ENCODE peak calls at places on chromosomes 13 and 19, in five cellular contexts. One of them, this sample, is unnamed.

GRCh38 chr13:66994498-66995365 is 235.4 kb downstream of the PCDH9 start:
- DNase-seq in CD4-positive, alpha-beta T cell: no peak
- DNase-seq in AG04450: no peak
- DNase-seq in heart left ventricle: no peak
- DNase-seq in epithelial cell of esophagus: no peak
- DNase-seq in this sample: no peak

GRCh38 chr19:14555918-14556661 is 15.8 kb downstream of the NDUFB7 start:
- DNase-seq in CD4-positive, alpha-beta T cell: no peak
- DNase-seq in heart left ventricle: no peak
- DNase-seq in epithelial cell of esophagus: peak; percentile 65
- DNase-seq in AG04450: no peak
- DNase-seq in this sample: no peak

GRCh38 chr13:75384881-75385707 is 96.9 kb downstream of the TBC1D4 start:
- DNase-seq in heart left ventricle: no peak
- DNase-seq in epithelial cell of esophagus: no peak
- DNase-seq in CD4-positive, alpha-beta T cell: no peak
- DNase-seq in AG04450: no peak
- DNase-seq in this sample: no peak

GRCh38 chr19:3979674-3980352 is 5.5 kb downstream of the EEF2 start:
- DNase-seq in heart left ventricle: no peak
- DNase-seq in AG04450: no peak
- DNase-seq in epithelial cell of esophagus: no peak
- DNase-seq in CD4-positive, alpha-beta T cell: no peak
- DNase-seq in this sample: no peak

GRCh38 chr19:14826006-14826405 is 9.0 kb downstream of the OR7A5 start:
- DNase-seq in epithelial cell of esophagus: peak; percentile 55
- DNase-seq in heart left ventricle: no peak
- DNase-seq in AG04450: no peak
- DNase-seq in CD4-positive, alpha-beta T cell: no peak
- DNase-seq in this sample: no peak

GRCh38 chr13:26695360-26695705 is 65.3 kb downstream of the GPR12 start:
- DNase-seq in AG04450: no peak
- DNase-seq in heart left ventricle: no peak
- DNase-seq in CD4-positive, alpha-beta T cell: no peak
- DNase-seq in epithelial cell of esophagus: no peak
- DNase-seq in this sample: no peak

GRCh38 chr13:75643693-75644092 is 7.6 kb downstream of the LMO7 start:
- DNase-seq in AG04450: no peak
- DNase-seq in CD4-positive, alpha-beta T cell: no peak
- DNase-seq in epithelial cell of esophagus: no peak
- DNase-seq in heart left ventricle: no peak
- DNase-seq in this sample: no peak

GRCh38 chr19:16588089-16588823 is 16.0 kb upstream of the SLC35E1 start:
- DNase-seq in epithelial cell of esophagus: peak; percentile 44
- DNase-seq in AG04450: no peak
- DNase-seq in heart left ventricle: no peak
- DNase-seq in CD4-positive, alpha-beta T cell: peak; percentile 70
- DNase-seq in this sample: peak; percentile 62

GRCh38 chr13:75302031-75302430 is 179.9 kb downstream of the TBC1D4 start:
- DNase-seq in AG04450: no peak
- DNase-seq in CD4-positive, alpha-beta T cell: no peak
- DNase-seq in heart left ventricle: no peak
- DNase-seq in epithelial cell of esophagus: no peak
- DNase-seq in this sample: no peak

GRCh38 chr19:5891938-5892771 is 11.4 kb downstream of the NDUFA11 start:
- DNase-seq in epithelial cell of esophagus: no peak
- DNase-seq in heart left ventricle: no peak
- DNase-seq in CD4-positive, alpha-beta T cell: peak; percentile 17
- DNase-seq in AG04450: no peak
- DNase-seq in this sample: no peak

GRCh38 chr13:67296511-67296910 is 66.4 kb upstream of the PCDH9 start:
- DNase-seq in AG04450: no peak
- DNase-seq in heart left ventricle: no peak
- DNase-seq in CD4-positive, alpha-beta T cell: no peak
- DNase-seq in epithelial cell of esophagus: peak; percentile 59
- DNase-seq in this sample: no peak

GRCh38 chr13:96730676-96731075 is 263.6 kb downstream of the OXGR1 start:
- DNase-seq in CD4-positive, alpha-beta T cell: no peak
- DNase-seq in heart left ventricle: no peak
- DNase-seq in epithelial cell of esophagus: no peak
- DNase-seq in AG04450: no peak
- DNase-seq in this sample: no peak

GRCh38 chr13:41216160-41216559 is 21.8 kb upstream of the KBTBD7 start:
- DNase-seq in CD4-positive, alpha-beta T cell: no peak
- DNase-seq in epithelial cell of esophagus: peak; percentile 9
- DNase-seq in heart left ventricle: no peak
- DNase-seq in AG04450: peak; percentile 32
- DNase-seq in this sample: no peak

GRCh38 chr19:30111051-30111450 is 169.0 kb downstream of the URI1 start:
- DNase-seq in AG04450: no peak
- DNase-seq in CD4-positive, alpha-beta T cell: no peak
- DNase-seq in heart left ventricle: no peak
- DNase-seq in epithelial cell of esophagus: no peak
- DNase-seq in this sample: no peak

GRCh38 chr13:80171096-80171495 is 169.8 kb downstream of the SPRY2 start:
- DNase-seq in epithelial cell of esophagus: peak; percentile 8
- DNase-seq in CD4-positive, alpha-beta T cell: no peak
- DNase-seq in AG04450: no peak
- DNase-seq in heart left ventricle: no peak
- DNase-seq in this sample: no peak

GRCh38 chr13:33761744-33762143 is 56.2 kb upstream of the RFC3 start:
- DNase-seq in CD4-positive, alpha-beta T cell: no peak
- DNase-seq in AG04450: no peak
- DNase-seq in epithelial cell of esophagus: peak; percentile 8
- DNase-seq in heart left ventricle: no peak
- DNase-seq in this sample: no peak

GRCh38 chr19:46021531-46022041 is 1.3 kb downstream of the PGLYRP1 start:
- DNase-seq in CD4-positive, alpha-beta T cell: no peak
- DNase-seq in heart left ventricle: no peak
- DNase-seq in AG04450: no peak
- DNase-seq in epithelial cell of esophagus: peak; percentile 57
- DNase-seq in this sample: no peak

GRCh38 chr13:35851238-35851814 is 279.9 kb downstream of the DCLK1 start:
- DNase-seq in CD4-positive, alpha-beta T cell: no peak
- DNase-seq in heart left ventricle: no peak
- DNase-seq in AG04450: no peak
- DNase-seq in epithelial cell of esophagus: no peak
- DNase-seq in this sample: no peak

GRCh38 chr13:106480511-106480910 is 55.0 kb downstream of the EFNB2 start:
- DNase-seq in heart left ventricle: no peak
- DNase-seq in CD4-positive, alpha-beta T cell: no peak
- DNase-seq in AG04450: no peak
- DNase-seq in epithelial cell of esophagus: no peak
- DNase-seq in this sample: no peak

GRCh38 chr13:32060319-32060924 is 28.8 kb downstream of the FRY start:
- DNase-seq in AG04450: no peak
- DNase-seq in epithelial cell of esophagus: no peak
- DNase-seq in heart left ventricle: no peak
- DNase-seq in CD4-positive, alpha-beta T cell: no peak
- DNase-seq in this sample: no peak

GRCh38 chr13:75635101-75635620 is 969 bp upstream of the LMO7 start:
- DNase-seq in AG04450: no peak
- DNase-seq in epithelial cell of esophagus: no peak
- DNase-seq in CD4-positive, alpha-beta T cell: peak; percentile 2
- DNase-seq in heart left ventricle: no peak
- DNase-seq in this sample: no peak

GRCh38 chr19:18160441-18160791 is 7.5 kb downstream of the PIK3R2 start:
- DNase-seq in heart left ventricle: no peak
- DNase-seq in CD4-positive, alpha-beta T cell: no peak
- DNase-seq in AG04450: no peak
- DNase-seq in epithelial cell of esophagus: no peak
- DNase-seq in this sample: no peak

GRCh38 chr19:54458648-54459281 is 4.8 kb downstream of the LENG9 start:
- DNase-seq in CD4-positive, alpha-beta T cell: no peak
- DNase-seq in heart left ventricle: no peak
- DNase-seq in AG04450: no peak
- DNase-seq in epithelial cell of esophagus: no peak
- DNase-seq in this sample: no peak

GRCh38 chr13:42865703-42866102 is 84.3 kb downstream of the FAM216B start:
- DNase-seq in CD4-positive, alpha-beta T cell: no peak
- DNase-seq in heart left ventricle: no peak
- DNase-seq in AG04450: no peak
- DNase-seq in epithelial cell of esophagus: no peak
- DNase-seq in this sample: no peak

GRCh38 chr19:7762719-7763293 is at the start of gene CLEC4M:
- DNase-seq in epithelial cell of esophagus: no peak
- DNase-seq in AG04450: no peak
- DNase-seq in heart left ventricle: no peak
- DNase-seq in CD4-positive, alpha-beta T cell: no peak
- DNase-seq in this sample: no peak

GRCh38 chr13:103282571-103283450 is 216.6 kb upstream of the SLC10A2 start:
- DNase-seq in AG04450: peak; percentile 27
- DNase-seq in heart left ventricle: no peak
- DNase-seq in CD4-positive, alpha-beta T cell: no peak
- DNase-seq in epithelial cell of esophagus: peak; percentile 96
- DNase-seq in this sample: no peak

GRCh38 chr19:2645816-2646215 is 56.7 kb downstream of the GNG7 start:
- DNase-seq in AG04450: no peak
- DNase-seq in CD4-positive, alpha-beta T cell: no peak
- DNase-seq in heart left ventricle: no peak
- DNase-seq in epithelial cell of esophagus: no peak
- DNase-seq in this sample: no peak

GRCh38 chr19:33809960-33810359 is 13.3 kb downstream of the KCTD15 start:
- DNase-seq in epithelial cell of esophagus: no peak
- DNase-seq in heart left ventricle: no peak
- DNase-seq in CD4-positive, alpha-beta T cell: no peak
- DNase-seq in AG04450: no peak
- DNase-seq in this sample: no peak

GRCh38 chr13:65964672-65965071 is 1265.5 kb downstream of the PCDH9 start:
- DNase-seq in CD4-positive, alpha-beta T cell: no peak
- DNase-seq in epithelial cell of esophagus: peak; percentile 37
- DNase-seq in heart left ventricle: no peak
- DNase-seq in AG04450: no peak
- DNase-seq in this sample: no peak

GRCh38 chr19:55538132-55538531 is 1.2 kb upstream of the SBK2 start:
- DNase-seq in epithelial cell of esophagus: no peak
- DNase-seq in CD4-positive, alpha-beta T cell: no peak
- DNase-seq in heart left ventricle: no peak
- DNase-seq in AG04450: no peak
- DNase-seq in this sample: no peak

GRCh38 chr19:55537741-55538111 is 793 bp upstream of the SBK2 start:
- DNase-seq in CD4-positive, alpha-beta T cell: no peak
- DNase-seq in AG04450: no peak
- DNase-seq in heart left ventricle: no peak
- DNase-seq in epithelial cell of esophagus: no peak
- DNase-seq in this sample: no peak

GRCh38 chr19:55535579-55536350 is 1.2 kb downstream of the SBK2 start:
- DNase-seq in CD4-positive, alpha-beta T cell: no peak
- DNase-seq in AG04450: no peak
- DNase-seq in epithelial cell of esophagus: no peak
- DNase-seq in heart left ventricle: no peak
- DNase-seq in this sample: no peak

GRCh38 chr19:55536366-55536765 is 567 bp downstream of the SBK2 start:
- DNase-seq in CD4-positive, alpha-beta T cell: no peak
- DNase-seq in heart left ventricle: no peak
- DNase-seq in AG04450: no peak
- DNase-seq in epithelial cell of esophagus: no peak
- DNase-seq in this sample: no peak

DNA sequence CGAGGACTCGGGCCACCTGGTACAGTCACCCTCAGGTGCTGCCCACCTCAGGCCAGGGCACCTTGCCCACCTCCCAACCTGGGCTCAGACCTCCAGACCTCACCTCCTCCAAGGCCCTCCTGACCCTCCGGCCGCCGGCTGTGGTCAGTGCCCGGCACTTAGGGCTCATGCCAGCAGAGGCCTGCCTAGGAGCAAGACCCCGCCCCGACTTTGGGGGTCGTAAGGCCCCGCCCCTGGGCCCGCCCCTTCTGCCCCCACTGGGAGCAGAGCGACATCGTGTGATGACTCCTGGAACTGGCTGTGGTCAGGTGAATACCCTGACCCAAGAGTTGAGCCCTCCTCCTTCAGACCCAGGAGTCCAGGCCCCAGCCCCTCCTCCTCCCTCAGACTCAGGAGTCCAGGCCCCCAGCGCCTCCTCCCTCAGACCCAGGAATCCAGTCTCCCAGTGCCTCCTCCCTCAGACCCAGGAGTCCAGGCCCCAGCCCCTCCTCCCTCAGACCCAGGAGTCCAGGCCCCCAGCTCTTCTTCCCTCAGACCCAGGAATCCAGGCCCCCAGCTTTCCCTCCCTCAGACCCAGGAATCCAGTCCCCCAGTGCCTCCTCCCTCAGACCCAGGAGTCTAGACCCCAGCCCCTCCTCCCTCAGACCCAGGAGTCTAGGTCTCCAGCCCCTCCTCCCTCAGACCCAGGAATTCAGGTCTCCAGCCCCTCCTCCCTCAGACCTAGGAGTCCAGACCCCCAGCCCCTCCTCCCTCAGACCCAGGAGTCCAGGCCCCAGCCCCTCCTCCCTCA is at the start of gene SBK2:
- DNase-seq in AG04450: no peak
- DNase-seq in heart left ventricle: no peak
- DNase-seq in epithelial cell of esophagus: no peak
- DNase-seq in CD4-positive, alpha-beta T cell: no peak
- DNase-seq in this sample: no peak
- TF ChIP-seq CTCF in AG04450: no peak
- TF ChIP-seq CTCF in heart left ventricle: peak; percentile 13
- TF ChIP-seq CTCF in epithelial cell of esophagus: no peak
- TF ChIP-seq CTCF in CD4-positive, alpha-beta T cell: no peak
- TF ChIP-seq CTCF in this sample: no peak

GRCh38 chr13:39777527-39778061 is 122.1 kb downstream of the COG6 start:
- DNase-seq in CD4-positive, alpha-beta T cell: no peak
- DNase-seq in epithelial cell of esophagus: peak; percentile 94
- DNase-seq in AG04450: peak; percentile 55
- DNase-seq in heart left ventricle: no peak
- DNase-seq in this sample: no peak
- TF ChIP-seq CTCF in CD4-positive, alpha-beta T cell: peak; percentile 63
- TF ChIP-seq CTCF in epithelial cell of esophagus: peak; percentile 69
- TF ChIP-seq CTCF in AG04450: peak; percentile 58
- TF ChIP-seq CTCF in heart left ventricle: peak; percentile 14
- TF ChIP-seq CTCF in this sample: no peak

GRCh38 chr13:113654175-113654560 is 3.8 kb downstream of the ATP4B start:
- DNase-seq in epithelial cell of esophagus: no peak
- DNase-seq in heart left ventricle: no peak
- DNase-seq in CD4-positive, alpha-beta T cell: no peak
- DNase-seq in AG04450: no peak
- DNase-seq in this sample: no peak
- TF ChIP-seq CTCF in epithelial cell of esophagus: no peak
- TF ChIP-seq CTCF in heart left ventricle: no peak
- TF ChIP-seq CTCF in CD4-positive, alpha-beta T cell: no peak
- TF ChIP-seq CTCF in AG04450: no peak
- TF ChIP-seq CTCF in this sample: no peak

GRCh38 chr19:38674388-38675133 is 27.1 kb downstream of the ACTN4 start:
- DNase-seq in epithelial cell of esophagus: peak; percentile 99
- DNase-seq in AG04450: no peak
- DNase-seq in CD4-positive, alpha-beta T cell: no peak
- DNase-seq in heart left ventricle: no peak
- DNase-seq in this sample: no peak

GRCh38 chr19:38676878-38677646 is 29.6 kb downstream of the ACTN4 start:
- DNase-seq in CD4-positive, alpha-beta T cell: no peak
- DNase-seq in heart left ventricle: no peak
- DNase-seq in epithelial cell of esophagus: no peak
- DNase-seq in AG04450: no peak
- DNase-seq in this sample: no peak

GRCh38 chr19:38676023-38676877 is 28.8 kb downstream of the ACTN4 start:
- DNase-seq in epithelial cell of esophagus: no peak
- DNase-seq in heart left ventricle: no peak
- DNase-seq in CD4-positive, alpha-beta T cell: no peak
- DNase-seq in AG04450: no peak
- DNase-seq in this sample: no peak

GRCh38 chr19:38673030-38673429 is 25.6 kb downstream of the ACTN4 start:
- DNase-seq in heart left ventricle: no peak
- DNase-seq in AG04450: no peak
- DNase-seq in CD4-positive, alpha-beta T cell: no peak
- DNase-seq in epithelial cell of esophagus: no peak
- DNase-seq in this sample: no peak

GRCh38 chr19:38675611-38676010 is 28.2 kb downstream of the ACTN4 start:
- DNase-seq in CD4-positive, alpha-beta T cell: no peak
- DNase-seq in epithelial cell of esophagus: no peak
- DNase-seq in AG04450: no peak
- DNase-seq in heart left ventricle: no peak
- DNase-seq in this sample: peak; percentile 52
- TF ChIP-seq CTCF in CD4-positive, alpha-beta T cell: no peak
- TF ChIP-seq CTCF in epithelial cell of esophagus: no peak
- TF ChIP-seq CTCF in AG04450: no peak
- TF ChIP-seq CTCF in heart left ventricle: no peak
- TF ChIP-seq CTCF in this sample: peak; percentile 31